ENCODE peak calls at places on chromosome 4, in eight cellular contexts. O is SW480; T is cardiac septum; B is activated CD8-positive, alpha-beta T cell treated with anti-CD3 and anti-CD28 coated beads, Interleukin-2, amount 10 ng/mL, durations not matched to agents 7 days and 5 days; N is effector memory CD4-positive, alpha-beta T cell; H is SJCRH30; P is activated T-helper 1 cell treated with Interleukin-2 at 50 U/mL for 16 hours; C is endothelial cell. I is an unnamed sample.

GRCh38 chr4:31727030-31727429 is 1006.9 kb downstream of the PCDH7 start:
- DNase-seq in O (no peak), T (no peak), B (no peak), N (no peak), H (no peak), P (no peak), C (no peak), I (no peak)

GRCh38 chr4:156609421-156609820 is 362.2 kb downstream of the PDGFC start:
- DNase-seq in O (no peak), T (no peak), B (no peak), N (no peak), H (no peak), P (no peak), C (no peak), I (no peak)

GRCh38 chr4:183638436-183638835 is 20.5 kb downstream of the RWDD4 start:
- DNase-seq in O (no peak), T (no peak), B (no peak), N (no peak), H (no peak), P (no peak), C (no peak), I (no peak)

GRCh38 chr4:183229397-183229796 is 90.7 kb downstream of the CLDN22 start:
- DNase-seq in O (no peak), T (no peak), B (no peak), N (no peak), H (no peak), P (no peak), C (no peak), I (no peak)

GRCh38 chr4:121034010-121034409 is 38.3 kb downstream of the NDNF start:
- DNase-seq in O (no peak), T (no peak), B (no peak), N (no peak), H (peak), P (no peak), C (no peak), I (no peak)

GRCh38 chr4:95068818-95069478 is 311.2 kb downstream of the BMPR1B start:
- DNase-seq in O (no peak), T (no peak), B (no peak), N (no peak), H (no peak), P (no peak), C (no peak), I (no peak)

GRCh38 chr4:158805628-158806471 is 37.0 kb downstream of the FNIP2 start:
- DNase-seq in O (no peak), T (peak), B (no peak), N (no peak), H (no peak), P (no peak), C (no peak), I (no peak)

GRCh38 chr4:41927761-41928499 is 7.3 kb upstream of the TMEM33 start:
- DNase-seq in O (no peak), T (no peak), B (no peak), N (no peak), H (peak), P (no peak), C (no peak), I (no peak)

GRCh38 chr4:1987721-1988326 is 20.9 kb downstream of the NELFA start:
- DNase-seq in O (no peak), T (no peak), B (no peak), N (no peak), H (no peak), P (no peak), C (no peak), I (no peak)

GRCh38 chr4:62898115-62898514 is 1511.1 kb downstream of the TECRL start:
- DNase-seq in O (no peak), T (no peak), B (no peak), N (no peak), H (no peak), P (no peak), C (no peak), I (no peak)